ENCODE peak calls at places on chromosomes 16 and 17, in four cellular contexts. One of them, this sample, is unnamed.

GRCh38 chr16:57747996-57748395 is 12.4 kb downstream of the KATNB1 start:
- DNase-seq in vagina: no peak
- DNase-seq in left ventricle myocardium inferior: no peak
- DNase-seq in neural progenitor cell: no peak
- DNase-seq in this sample: no peak

GRCh38 chr17:50539762-50540440 is 7.1 kb upstream of the SPATA20 start:
- DNase-seq in vagina: no peak
- DNase-seq in left ventricle myocardium inferior: no peak
- DNase-seq in neural progenitor cell: no peak
- DNase-seq in this sample: no peak

GRCh38 chr16:57386381-57386951 is 14.2 kb downstream of the CX3CL1 start:
- DNase-seq in vagina: no peak
- DNase-seq in left ventricle myocardium inferior: no peak
- DNase-seq in neural progenitor cell: no peak
- DNase-seq in this sample: no peak

GRCh38 chr17:21036361-21036881 is 6.4 kb downstream of the USP22 start:
- DNase-seq in vagina: no peak
- DNase-seq in left ventricle myocardium inferior: no peak
- DNase-seq in neural progenitor cell: no peak
- DNase-seq in this sample: peak

GRCh38 chr16:46573008-46573833 is 48.0 kb downstream of the SHCBP1 start:
- DNase-seq in vagina: no peak
- DNase-seq in left ventricle myocardium inferior: no peak
- DNase-seq in neural progenitor cell: no peak
- DNase-seq in this sample: peak

GRCh38 chr17:57584050-57584551 is 161.0 kb downstream of the CCDC182 start:
- DNase-seq in vagina: no peak
- DNase-seq in left ventricle myocardium inferior: peak
- DNase-seq in neural progenitor cell: no peak
- DNase-seq in this sample: peak

GRCh38 chr17:6843241-6843890 is 11.8 kb upstream of the TEKT1 start:
- DNase-seq in vagina: no peak
- DNase-seq in left ventricle myocardium inferior: no peak
- DNase-seq in neural progenitor cell: peak
- DNase-seq in this sample: peak

GRCh38 chr16:519841-520687 is 7.4 kb upstream of the CAPN15 start:
- DNase-seq in vagina: no peak
- DNase-seq in left ventricle myocardium inferior: no peak
- DNase-seq in neural progenitor cell: no peak
- DNase-seq in this sample: no peak

GRCh38 chr17:16584273-16584995 is 15.4 kb upstream of the ZNF287 start:
- DNase-seq in vagina: no peak
- DNase-seq in left ventricle myocardium inferior: peak
- DNase-seq in neural progenitor cell: peak
- DNase-seq in this sample: peak
- H3K4me3 ChIP-seq in vagina: peak
- H3K4me3 ChIP-seq in left ventricle myocardium inferior: peak
- H3K4me3 ChIP-seq in neural progenitor cell: peak
- H3K4me3 ChIP-seq in this sample: peak

GRCh38 chr16:68995011-68995504 is 110.4 kb upstream of the HAS3 start:
- DNase-seq in vagina: no peak
- DNase-seq in left ventricle myocardium inferior: no peak
- DNase-seq in neural progenitor cell: peak
- DNase-seq in this sample: peak
- TF ChIP-seq CTCF in vagina: no peak
- TF ChIP-seq CTCF in left ventricle myocardium inferior: peak
- TF ChIP-seq CTCF in neural progenitor cell: peak
- TF ChIP-seq CTCF in this sample: peak

GRCh38 chr16:3864562-3864961 is 16.0 kb downstream of the CREBBP start:
- DNase-seq in vagina: no peak
- DNase-seq in left ventricle myocardium inferior: no peak
- DNase-seq in neural progenitor cell: no peak
- DNase-seq in this sample: no peak
- H3K4me3 ChIP-seq in vagina: no peak
- H3K4me3 ChIP-seq in left ventricle myocardium inferior: no peak
- H3K4me3 ChIP-seq in neural progenitor cell: no peak
- H3K4me3 ChIP-seq in this sample: no peak

GRCh38 chr16:61946019-61946418 is 90.2 kb downstream of the CDH8 start:
- DNase-seq in vagina: no peak
- DNase-seq in left ventricle myocardium inferior: no peak
- DNase-seq in neural progenitor cell: no peak
- DNase-seq in this sample: no peak
- TF ChIP-seq CTCF in vagina: no peak
- TF ChIP-seq CTCF in left ventricle myocardium inferior: no peak
- TF ChIP-seq CTCF in neural progenitor cell: peak
- TF ChIP-seq CTCF in this sample: no peak

GRCh38 chr16:23950898-23951297 is 115.1 kb downstream of the PRKCB start:
- DNase-seq in vagina: no peak
- DNase-seq in left ventricle myocardium inferior: no peak
- DNase-seq in neural progenitor cell: no peak
- DNase-seq in this sample: no peak
- H3K4me3 ChIP-seq in vagina: no peak
- H3K4me3 ChIP-seq in left ventricle myocardium inferior: no peak
- H3K4me3 ChIP-seq in neural progenitor cell: no peak
- H3K4me3 ChIP-seq in this sample: no peak

GRCh38 chr16:12906271-12906670 is 4.9 kb downstream of the SHISA9 start:
- DNase-seq in vagina: no peak
- DNase-seq in left ventricle myocardium inferior: no peak
- DNase-seq in neural progenitor cell: peak
- DNase-seq in this sample: no peak
- TF ChIP-seq CTCF in vagina: no peak
- TF ChIP-seq CTCF in left ventricle myocardium inferior: no peak
- TF ChIP-seq CTCF in neural progenitor cell: no peak
- TF ChIP-seq CTCF in this sample: no peak

GRCh38 chr17:18172528-18173278 is 10.9 kb upstream of the ALKBH5 start:
- DNase-seq in vagina: no peak
- DNase-seq in left ventricle myocardium inferior: no peak
- DNase-seq in neural progenitor cell: no peak
- DNase-seq in this sample: no peak
- H3K4me3 ChIP-seq in vagina: no peak
- H3K4me3 ChIP-seq in left ventricle myocardium inferior: no peak
- H3K4me3 ChIP-seq in neural progenitor cell: no peak
- H3K4me3 ChIP-seq in this sample: no peak

DNA sequence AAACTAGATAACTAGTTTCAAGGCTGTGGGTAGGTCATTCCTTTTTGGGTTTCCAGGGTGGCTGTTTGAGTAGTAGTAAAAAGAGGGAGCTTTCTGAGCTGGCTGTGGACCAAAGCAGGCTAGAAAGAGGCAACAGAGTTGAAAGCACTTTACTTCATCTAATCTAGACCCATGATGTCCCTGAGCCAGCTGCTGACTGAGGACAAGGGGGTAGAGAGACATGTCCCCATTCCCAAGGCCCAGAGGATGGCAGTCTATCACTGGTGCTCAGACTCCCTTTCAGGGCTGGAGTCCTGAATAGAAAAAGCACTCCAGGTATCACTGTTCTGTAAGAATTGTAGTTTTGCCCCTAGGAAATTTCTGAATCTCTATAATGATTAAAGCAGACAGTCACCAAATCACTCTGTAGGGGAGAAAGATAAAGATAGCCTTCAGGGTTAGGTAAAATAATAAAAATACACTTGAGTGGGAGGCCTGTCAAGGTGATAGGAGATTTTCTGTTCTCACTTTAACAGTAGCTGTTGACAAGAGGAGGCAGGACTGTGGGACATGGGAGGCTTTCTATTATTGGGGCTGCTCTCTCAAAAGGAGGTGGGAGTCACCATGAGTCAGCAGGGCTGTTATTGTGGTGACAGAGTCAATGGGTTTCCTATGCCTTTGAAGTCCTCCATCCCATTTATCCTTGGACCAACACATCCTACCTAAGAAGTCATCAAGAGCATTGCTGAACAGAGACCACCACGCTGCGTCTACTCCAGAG is 190.2 kb upstream of the MPHOSPH6 start:
- DNase-seq in vagina: peak
- DNase-seq in left ventricle myocardium inferior: no peak
- DNase-seq in neural progenitor cell: no peak
- DNase-seq in this sample: no peak
- TF ChIP-seq CTCF in vagina: no peak
- TF ChIP-seq CTCF in left ventricle myocardium inferior: no peak
- TF ChIP-seq CTCF in neural progenitor cell: no peak
- TF ChIP-seq CTCF in this sample: no peak

DNA sequence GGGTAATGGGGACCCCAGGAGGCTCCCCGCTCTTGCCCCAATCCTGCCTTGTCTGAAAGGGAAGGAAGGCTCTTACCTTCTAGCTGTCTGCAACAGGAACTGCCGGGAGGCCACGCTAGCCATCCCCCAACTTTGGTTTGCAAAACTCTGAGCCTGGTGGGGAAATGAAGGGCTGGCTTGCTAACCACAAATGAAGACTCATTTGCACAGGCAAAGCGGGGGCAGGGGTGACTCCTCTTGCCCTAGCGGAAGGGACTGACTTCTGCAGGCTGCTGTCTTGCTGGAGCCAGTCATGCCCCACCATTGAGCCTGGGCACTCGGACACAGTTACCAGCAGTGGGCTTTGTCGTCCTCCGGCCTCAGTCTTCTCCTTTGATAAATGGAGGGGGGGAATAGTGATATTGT is 52.6 kb downstream of the PLCG2 start:
- DNase-seq in vagina: no peak
- DNase-seq in left ventricle myocardium inferior: peak
- DNase-seq in neural progenitor cell: no peak
- DNase-seq in this sample: no peak
- H3K4me3 ChIP-seq in vagina: no peak
- H3K4me3 ChIP-seq in left ventricle myocardium inferior: no peak
- H3K4me3 ChIP-seq in neural progenitor cell: no peak
- H3K4me3 ChIP-seq in this sample: no peak

DNA sequence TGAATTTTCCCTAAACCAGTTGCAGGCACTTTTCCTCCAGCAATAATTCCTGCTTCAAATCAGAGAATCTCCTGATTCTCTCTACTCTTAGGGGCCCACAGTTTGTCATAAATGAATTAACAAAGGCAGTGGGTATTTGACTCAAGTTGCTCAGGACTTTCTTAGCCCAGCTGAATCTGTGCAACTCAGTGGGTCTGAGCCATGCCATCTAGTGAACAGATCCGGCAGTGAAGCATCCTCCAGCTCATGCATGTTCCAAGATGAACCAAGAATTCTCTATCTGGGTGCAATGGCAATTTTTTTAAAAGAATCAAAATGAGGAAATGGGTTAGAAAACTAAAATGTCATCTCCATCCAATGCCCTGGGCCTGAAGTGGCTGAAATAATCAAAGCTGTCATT is 575.2 kb upstream of the CDH11 start:
- DNase-seq in vagina: no peak
- DNase-seq in left ventricle myocardium inferior: no peak
- DNase-seq in neural progenitor cell: peak
- DNase-seq in this sample: no peak
- TF ChIP-seq CTCF in vagina: no peak
- TF ChIP-seq CTCF in left ventricle myocardium inferior: no peak
- TF ChIP-seq CTCF in neural progenitor cell: peak
- TF ChIP-seq CTCF in this sample: peak